ENCODE peak calls at places on chromosomes 5 and 9, in four cellular contexts. Y, I, N and S are unnamed samples.

GRCh38 chr5:128800377-128800776 is 164.9 kb upstream of the SLC27A6 start:
- DNase-seq in Y (no peak), I (no peak), N (no peak), S (no peak)

GRCh38 chr9:88544245-88544644 is 9.3 kb downstream of the NXNL2 start:
- DNase-seq in Y (no peak), I (no peak), N (no peak), S (no peak)

GRCh38 chr9:70111042-70111602 is 67.5 kb downstream of the MAMDC2 start:
- DNase-seq in Y (peak), I (peak), N (peak), S (peak)

GRCh38 chr5:53333160-53333559 is 147.3 kb upstream of the FST start:
- DNase-seq in Y (no peak), I (no peak), N (peak), S (no peak)

GRCh38 chr5:51279983-51280382 is 103.3 kb upstream of the ISL1 start:
- DNase-seq in Y (peak), I (no peak), N (no peak), S (no peak)

GRCh38 chr5:176797456-176798093 is 12.8 kb upstream of the UNC5A start:
- DNase-seq in Y (no peak), I (no peak), N (no peak), S (no peak)

GRCh38 chr5:138470322-138471285 is 5.3 kb downstream of the EGR1 start:
- DNase-seq in Y (peak), I (no peak), N (no peak), S (peak)

GRCh38 chr5:33324667-33325307 is 116.0 kb upstream of the TARS1 start:
- DNase-seq in Y (no peak), I (no peak), N (no peak), S (no peak)

GRCh38 chr9:88932766-88933165 is 58.5 kb upstream of the S1PR3 start:
- DNase-seq in Y (peak), I (no peak), N (no peak), S (peak)

GRCh38 chr9:123453904-123454321 is 97.9 kb downstream of the CRB2 start:
- DNase-seq in Y (no peak), I (no peak), N (no peak), S (no peak)

GRCh38 chr5:98721231-98721928 is 52.1 kb upstream of the RGMB start:
- DNase-seq in Y (no peak), I (no peak), N (peak), S (no peak)

GRCh38 chr5:9431496-9432258 is 114.2 kb downstream of the SEMA5A start:
- DNase-seq in Y (no peak), I (peak), N (peak), S (no peak)

GRCh38 chr5:2207966-2208544 is 325.3 kb upstream of the IRX4 start:
- DNase-seq in Y (peak), I (no peak), N (no peak), S (peak)

GRCh38 chr5:123220616-123221146 is 131.6 kb downstream of the PRDM6 start:
- DNase-seq in Y (no peak), I (peak), N (no peak), S (no peak)

GRCh38 chr5:38941912-38942311 is 96.1 kb downstream of the OSMR start:
- DNase-seq in Y (no peak), I (no peak), N (no peak), S (no peak)

GRCh38 chr9:93207326-93207814 is 23.4 kb downstream of the WNK2 start:
- DNase-seq in Y (no peak), I (no peak), N (peak), S (peak)

GRCh38 chr5:157961176-157961575 is 102.2 kb upstream of the CLINT1 start:
- DNase-seq in Y (no peak), I (no peak), N (no peak), S (no peak)

GRCh38 chr9:124309665-124310064 is 51.9 kb downstream of the NEK6 start:
- DNase-seq in Y (peak), I (no peak), N (peak), S (peak)

GRCh38 chr5:159227452-159227851 is 18.1 kb upstream of the RNF145 start:
- DNase-seq in Y (no peak), I (no peak), N (no peak), S (peak)

GRCh38 chr9:121690316-121690715 is 38.9 kb downstream of the DAB2IP start:
- DNase-seq in Y (peak), I (peak), N (no peak), S (peak)

GRCh38 chr5:80142996-80143395 is 107.8 kb downstream of the THBS4 start:
- DNase-seq in Y (no peak), I (no peak), N (no peak), S (no peak)

GRCh38 chr9:36207546-36208012 is 16.9 kb downstream of the CLTA start:
- DNase-seq in Y (peak), I (no peak), N (peak), S (no peak)

GRCh38 chr9:77451507-77451906 is 196.6 kb downstream of the GNA14 start:
- DNase-seq in Y (no peak), I (no peak), N (no peak), S (no peak)

GRCh38 chr5:9927106-9927505 is 297.0 kb upstream of the TAS2R1 start:
- DNase-seq in Y (peak), I (peak), N (peak), S (peak)

GRCh38 chr5:178538624-178539344 is 51.4 kb downstream of the COL23A1 start:
- DNase-seq in Y (no peak), I (no peak), N (no peak), S (no peak)

GRCh38 chr5:16546712-16547111 is 70.1 kb downstream of the RETREG1 start:
- DNase-seq in Y (no peak), I (no peak), N (no peak), S (no peak)

GRCh38 chr5:144712090-144712489 is 541.4 kb downstream of the KCTD16 start:
- DNase-seq in Y (no peak), I (no peak), N (no peak), S (no peak)

GRCh38 chr9:6910032-6910431 is 152.3 kb downstream of the KDM4C start:
- DNase-seq in Y (no peak), I (no peak), N (peak), S (no peak)

GRCh38 chr9:91790912-91791311 is 159.1 kb downstream of the ROR2 start:
- DNase-seq in Y (no peak), I (no peak), N (peak), S (no peak)

GRCh38 chr5:15014809-15015208 is 143.2 kb upstream of the ANKH start:
- DNase-seq in Y (no peak), I (no peak), N (peak), S (peak)

GRCh38 chr9:27184556-27185351 is 75.7 kb downstream of the TEK start:
- DNase-seq in Y (no peak), I (no peak), N (no peak), S (peak)
- H3K4ac ChIP-seq in Y (no peak), I (no peak), N (no peak), S (no peak)

GRCh38 chr5:82277987-82278710 is at the start of gene RPS23:
- DNase-seq in Y (peak), I (peak), N (peak), S (peak)
- H3K4ac ChIP-seq in Y (peak), I (peak), N (peak), S (peak)

GRCh38 chr9:134136117-134136996 is 475 bp downstream of the WDR5 start:
- DNase-seq in Y (peak), I (peak), N (peak), S (no peak)

GRCh38 chr9:134136997-134137302 is 1.1 kb downstream of the WDR5 start:
- DNase-seq in Y (no peak), I (no peak), N (no peak), S (no peak)

GRCh38 chr9:134134949-134135342 is 936 bp upstream of the WDR5 start:
- DNase-seq in Y (no peak), I (no peak), N (no peak), S (no peak)

GRCh38 chr9:134138292-134138691 is 2.4 kb downstream of the WDR5 start:
- DNase-seq in Y (no peak), I (no peak), N (no peak), S (no peak)

DNA sequence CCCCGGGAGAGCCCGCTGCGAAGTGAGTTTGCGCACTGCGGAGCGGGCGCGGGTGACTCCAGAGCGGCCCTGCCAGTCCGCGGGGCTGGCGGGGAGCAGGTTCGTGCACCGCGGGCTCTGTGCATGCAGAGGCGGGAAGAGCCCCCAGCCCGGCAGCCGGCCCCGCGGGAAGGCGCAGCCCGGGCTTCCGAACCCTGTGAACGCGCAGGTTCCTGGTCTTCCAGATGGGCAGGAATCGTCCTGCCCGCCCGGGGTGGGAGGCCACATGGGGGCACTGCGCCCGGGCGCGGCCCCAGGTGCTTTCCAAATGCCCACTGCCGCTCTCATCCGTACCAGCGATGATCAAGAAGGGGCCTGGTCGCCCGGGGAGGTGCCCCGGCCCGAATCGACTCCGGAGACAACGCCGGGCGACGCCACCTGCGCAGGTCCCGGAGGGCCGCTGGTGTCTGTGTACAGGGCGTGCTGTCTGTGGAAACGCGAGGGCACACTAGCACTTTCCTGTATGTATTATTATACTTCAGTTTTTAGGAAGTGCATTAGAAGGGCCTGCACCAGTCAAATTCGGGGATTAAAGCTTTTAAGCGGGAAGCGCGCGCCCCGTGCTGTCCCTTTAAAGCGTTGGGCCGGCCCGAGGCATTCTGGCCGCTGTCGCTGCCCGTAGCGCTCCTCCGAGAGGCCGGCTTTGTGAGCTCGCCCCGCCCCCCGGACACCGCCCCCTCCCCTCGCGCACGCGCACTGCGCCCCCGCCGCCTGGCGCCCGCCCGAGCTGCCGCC is at the start of gene WDR5:
- DNase-seq in Y (peak), I (peak), N (peak), S (peak)
- H3K4ac ChIP-seq in Y (peak), I (peak), N (peak), S (peak)

GRCh38 chr9:135774239-135774747 is 72.3 kb downstream of the KCNT1 start:
- DNase-seq in Y (peak), I (no peak), N (no peak), S (no peak)
- H3K4ac ChIP-seq in Y (no peak), I (peak), N (no peak), S (no peak)